ENCODE peak calls at places on chromosomes 12 and 14, in six cellular contexts. S is A549, H is right atrium auricular region, F is tibial nerve, Q is psoas muscle, R is cardiac muscle cell. B is an unnamed sample. For H3K4me1, the result is how much of the 10 kb centered on the place peaks cover.

GRCh38 chr12:128959931-128960330 is 106.7 kb downstream of the GLT1D1 start:
- DNase-seq in R (no peak), S (no peak), H (no peak), F (no peak), Q (no peak), B (no peak)

GRCh38 chr14:98694541-98694940 is 577.5 kb downstream of the BCL11B start:
- DNase-seq in F (no peak), R (no peak), H (no peak), S (no peak), Q (no peak), B (no peak)

GRCh38 chr12:114269153-114269552 is 136.8 kb downstream of the TBX5 start:
- DNase-seq in H (no peak), S (no peak), Q (no peak), R (no peak), F (no peak), B (no peak)

GRCh38 chr12:93684716-93685115 is 7.5 kb downstream of the CRADD start:
- DNase-seq in S (no peak), H (no peak), F (no peak), R (no peak), Q (no peak), B (no peak)

GRCh38 chr14:68482018-68482417 is 310.8 kb downstream of the ZFP36L1 start:
- DNase-seq in R (no peak), F (no peak), S (no peak), Q (no peak), H (no peak), B (no peak)

GRCh38 chr14:64763801-64764511 is 59.7 kb downstream of the PLEKHG3 start:
- DNase-seq in R (peak), H (no peak), S (peak), F (no peak), Q (no peak), B (peak)

GRCh38 chr14:106694638-106695393 is 1168.4 kb downstream of the TMEM121 start:
- DNase-seq in S (peak), F (no peak), R (no peak), Q (peak), H (no peak), B (peak)

GRCh38 chr14:56300495-56300894 is 182.3 kb downstream of the PELI2 start:
- DNase-seq in R (peak), F (no peak), Q (no peak), S (no peak), H (no peak), B (no peak)

GRCh38 chr14:81400202-81400678 is at the start of gene STON2:
- DNase-seq in S (peak), F (no peak), R (peak), Q (peak), H (no peak), B (no peak)

GRCh38 chr14:24418492-24418873 is 11.0 kb downstream of the CBLN3 start:
- DNase-seq in R (peak), H (no peak), Q (no peak), F (no peak), S (no peak), B (no peak)

GRCh38 chr12:127388985-127389384 is 878.0 kb upstream of the TMEM132C start:
- DNase-seq in S (no peak), F (no peak), Q (no peak), H (no peak), R (no peak), B (no peak)

GRCh38 chr12:541676-542289 is 82.0 kb downstream of the B4GALNT3 start:
- DNase-seq in H (no peak), Q (no peak), S (no peak), R (no peak), F (no peak), B (no peak)

DNA sequence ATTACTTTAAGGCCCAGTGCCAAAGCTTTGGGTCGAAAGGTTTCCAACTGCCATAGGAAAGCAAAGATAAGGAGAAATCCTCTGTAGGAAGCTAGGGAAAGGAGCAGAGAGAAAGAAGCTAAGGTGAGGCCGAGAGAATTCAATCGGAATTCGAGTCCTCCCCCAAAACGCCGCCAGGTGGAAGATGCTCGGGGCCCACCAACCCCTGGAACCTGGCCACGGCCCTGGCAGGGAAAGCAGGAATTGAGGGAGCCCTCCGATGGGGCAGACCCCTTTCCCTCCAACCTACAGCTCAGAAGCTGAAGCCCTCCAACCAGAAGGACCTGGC is 498 bp downstream of the GMFB start:
- DNase-seq in R (no peak), Q (no peak), S (no peak), F (no peak), H (no peak), B (peak)
- TF ChIP-seq CTCF in R (peak), Q (no peak), S (no peak), F (no peak), H (no peak), B (no peak)

GRCh38 chr12:111367661-111368221 is 1.2 kb downstream of the PHETA1 start:
- DNase-seq in S (peak), F (no peak), R (peak), Q (no peak), H (no peak), B (no peak)
- H3K4me1 ChIP-seq in S (under half), F (under half), R (under half), Q (under half), H (under half), B (under half)

GRCh38 chr12:10366875-10367274 is 23.0 kb downstream of the KLRK1 start:
- DNase-seq in R (peak), S (peak), H (no peak), F (no peak), Q (no peak), B (no peak)
- TF ChIP-seq CTCF in R (peak), S (peak), H (peak), F (no peak), Q (no peak), B (peak)

GRCh38 chr12:51910168-51910567 is 2.9 kb downstream of the ACVRL1 start:
- DNase-seq in H (no peak), S (no peak), Q (no peak), F (no peak), R (peak), B (no peak)
- H3K4me1 ChIP-seq in H (under half), S (under half), Q (under half), F (under half), R (under half), B (under half)

GRCh38 chr14:44453433-44454171 is 53.5 kb downstream of the FSCB start:
- DNase-seq in Q (no peak), H (no peak), S (peak), F (no peak), R (no peak), B (no peak)
- TF ChIP-seq CTCF in Q (no peak), H (no peak), S (no peak), F (no peak), R (no peak), B (no peak)

GRCh38 chr12:24534632-24535031 is 414.3 kb downstream of the BCAT1 start:
- DNase-seq in Q (no peak), H (no peak), F (no peak), R (no peak), S (no peak), B (peak)
- H3K4me1 ChIP-seq in Q (under half), H (under half), F (under half), R (under half), S (under half), B (under half)

GRCh38 chr14:36863271-36863670 is 201.6 kb downstream of the PAX9 start:
- DNase-seq in H (no peak), Q (no peak), S (no peak), R (no peak), F (no peak), B (no peak)
- TF ChIP-seq CTCF in H (no peak), Q (no peak), S (no peak), R (no peak), F (no peak), B (peak)

B was measured in GM23338.